ENCODE peak calls at places on chromosomes 5 and 9, in ten cellular contexts. One of them, this sample, is unnamed.

GRCh38 chr9:97411440-97411788 is 482 bp upstream of the TDRD7 start:
- DNase-seq in activated T-cell treated with anti-CD3 and anti-CD28 coated beads for 1 hour: no peak
- DNase-seq in myocyte: no peak
- DNase-seq in stromal cell of bone marrow: no peak
- DNase-seq in H9: no peak
- DNase-seq in HTR-8/SVneo: no peak
- DNase-seq in activated CD4-positive, alpha-beta T cell treated with anti-CD3 and anti-CD28 coated beads, Interleukin-2, amount 50 U/mL, for 1 hour: no peak
- DNase-seq in smooth muscle cell of the brain vasculature: no peak
- DNase-seq in mesothelial cell of epicardium: no peak
- DNase-seq in stimulated activated CD4-positive, alpha-beta T cell treated with anti-CD3 and anti-CD28 coated beads, Interleukin-4, amount 100 ng/mL, for 4 hours: no peak
- DNase-seq in this sample: no peak

GRCh38 chr5:51439232-51439631 is 56.0 kb downstream of the ISL1 start:
- DNase-seq in activated T-cell treated with anti-CD3 and anti-CD28 coated beads for 1 hour: no peak
- DNase-seq in myocyte: no peak
- DNase-seq in stromal cell of bone marrow: no peak
- DNase-seq in H9: no peak
- DNase-seq in HTR-8/SVneo: no peak
- DNase-seq in activated CD4-positive, alpha-beta T cell treated with anti-CD3 and anti-CD28 coated beads, Interleukin-2, amount 50 U/mL, for 1 hour: no peak
- DNase-seq in smooth muscle cell of the brain vasculature: no peak
- DNase-seq in mesothelial cell of epicardium: no peak
- DNase-seq in stimulated activated CD4-positive, alpha-beta T cell treated with anti-CD3 and anti-CD28 coated beads, Interleukin-4, amount 100 ng/mL, for 4 hours: no peak
- DNase-seq in this sample: no peak

GRCh38 chr9:101307041-101307440 is 77.8 kb downstream of the BAAT start:
- DNase-seq in activated T-cell treated with anti-CD3 and anti-CD28 coated beads for 1 hour: no peak
- DNase-seq in myocyte: no peak
- DNase-seq in stromal cell of bone marrow: no peak
- DNase-seq in H9: no peak
- DNase-seq in HTR-8/SVneo: no peak
- DNase-seq in activated CD4-positive, alpha-beta T cell treated with anti-CD3 and anti-CD28 coated beads, Interleukin-2, amount 50 U/mL, for 1 hour: no peak
- DNase-seq in smooth muscle cell of the brain vasculature: no peak
- DNase-seq in mesothelial cell of epicardium: no peak
- DNase-seq in stimulated activated CD4-positive, alpha-beta T cell treated with anti-CD3 and anti-CD28 coated beads, Interleukin-4, amount 100 ng/mL, for 4 hours: no peak
- DNase-seq in this sample: no peak

GRCh38 chr5:28165116-28165515 is 1126.7 kb upstream of the CDH9 start:
- DNase-seq in activated T-cell treated with anti-CD3 and anti-CD28 coated beads for 1 hour: no peak
- DNase-seq in myocyte: peak
- DNase-seq in stromal cell of bone marrow: peak
- DNase-seq in H9: no peak
- DNase-seq in HTR-8/SVneo: peak
- DNase-seq in activated CD4-positive, alpha-beta T cell treated with anti-CD3 and anti-CD28 coated beads, Interleukin-2, amount 50 U/mL, for 1 hour: no peak
- DNase-seq in smooth muscle cell of the brain vasculature: no peak
- DNase-seq in mesothelial cell of epicardium: no peak
- DNase-seq in stimulated activated CD4-positive, alpha-beta T cell treated with anti-CD3 and anti-CD28 coated beads, Interleukin-4, amount 100 ng/mL, for 4 hours: no peak
- DNase-seq in this sample: no peak

GRCh38 chr9:110128664-110129329 is 79.2 kb downstream of the C9orf152 start:
- DNase-seq in activated T-cell treated with anti-CD3 and anti-CD28 coated beads for 1 hour: no peak
- DNase-seq in myocyte: no peak
- DNase-seq in stromal cell of bone marrow: no peak
- DNase-seq in H9: no peak
- DNase-seq in HTR-8/SVneo: no peak
- DNase-seq in activated CD4-positive, alpha-beta T cell treated with anti-CD3 and anti-CD28 coated beads, Interleukin-2, amount 50 U/mL, for 1 hour: no peak
- DNase-seq in smooth muscle cell of the brain vasculature: no peak
- DNase-seq in mesothelial cell of epicardium: no peak
- DNase-seq in stimulated activated CD4-positive, alpha-beta T cell treated with anti-CD3 and anti-CD28 coated beads, Interleukin-4, amount 100 ng/mL, for 4 hours: no peak
- DNase-seq in this sample: no peak

GRCh38 chr5:149781612-149782011 is 51.5 kb downstream of the PPARGC1B start:
- DNase-seq in activated T-cell treated with anti-CD3 and anti-CD28 coated beads for 1 hour: no peak
- DNase-seq in myocyte: no peak
- DNase-seq in stromal cell of bone marrow: no peak
- DNase-seq in H9: no peak
- DNase-seq in HTR-8/SVneo: no peak
- DNase-seq in activated CD4-positive, alpha-beta T cell treated with anti-CD3 and anti-CD28 coated beads, Interleukin-2, amount 50 U/mL, for 1 hour: no peak
- DNase-seq in smooth muscle cell of the brain vasculature: no peak
- DNase-seq in mesothelial cell of epicardium: no peak
- DNase-seq in stimulated activated CD4-positive, alpha-beta T cell treated with anti-CD3 and anti-CD28 coated beads, Interleukin-4, amount 100 ng/mL, for 4 hours: no peak
- DNase-seq in this sample: no peak

GRCh38 chr9:14985419-14985818 is 75.2 kb upstream of the FREM1 start:
- DNase-seq in activated T-cell treated with anti-CD3 and anti-CD28 coated beads for 1 hour: no peak
- DNase-seq in myocyte: no peak
- DNase-seq in stromal cell of bone marrow: no peak
- DNase-seq in H9: no peak
- DNase-seq in HTR-8/SVneo: no peak
- DNase-seq in activated CD4-positive, alpha-beta T cell treated with anti-CD3 and anti-CD28 coated beads, Interleukin-2, amount 50 U/mL, for 1 hour: no peak
- DNase-seq in smooth muscle cell of the brain vasculature: no peak
- DNase-seq in mesothelial cell of epicardium: no peak
- DNase-seq in stimulated activated CD4-positive, alpha-beta T cell treated with anti-CD3 and anti-CD28 coated beads, Interleukin-4, amount 100 ng/mL, for 4 hours: no peak
- DNase-seq in this sample: no peak

GRCh38 chr5:167512111-167512510 is 779.3 kb upstream of the WWC1 start:
- DNase-seq in activated T-cell treated with anti-CD3 and anti-CD28 coated beads for 1 hour: no peak
- DNase-seq in myocyte: no peak
- DNase-seq in stromal cell of bone marrow: no peak
- DNase-seq in H9: no peak
- DNase-seq in HTR-8/SVneo: no peak
- DNase-seq in activated CD4-positive, alpha-beta T cell treated with anti-CD3 and anti-CD28 coated beads, Interleukin-2, amount 50 U/mL, for 1 hour: no peak
- DNase-seq in smooth muscle cell of the brain vasculature: no peak
- DNase-seq in mesothelial cell of epicardium: no peak
- DNase-seq in stimulated activated CD4-positive, alpha-beta T cell treated with anti-CD3 and anti-CD28 coated beads, Interleukin-4, amount 100 ng/mL, for 4 hours: no peak
- DNase-seq in this sample: no peak

GRCh38 chr9:72703574-72703973 is 182.2 kb downstream of the TMC1 start:
- DNase-seq in activated T-cell treated with anti-CD3 and anti-CD28 coated beads for 1 hour: no peak
- DNase-seq in myocyte: peak
- DNase-seq in stromal cell of bone marrow: peak
- DNase-seq in H9: no peak
- DNase-seq in HTR-8/SVneo: no peak
- DNase-seq in activated CD4-positive, alpha-beta T cell treated with anti-CD3 and anti-CD28 coated beads, Interleukin-2, amount 50 U/mL, for 1 hour: no peak
- DNase-seq in smooth muscle cell of the brain vasculature: no peak
- DNase-seq in mesothelial cell of epicardium: no peak
- DNase-seq in stimulated activated CD4-positive, alpha-beta T cell treated with anti-CD3 and anti-CD28 coated beads, Interleukin-4, amount 100 ng/mL, for 4 hours: no peak
- DNase-seq in this sample: no peak

GRCh38 chr5:35030426-35030825 is 17.3 kb downstream of the AGXT2 start:
- DNase-seq in activated T-cell treated with anti-CD3 and anti-CD28 coated beads for 1 hour: no peak
- DNase-seq in myocyte: no peak
- DNase-seq in stromal cell of bone marrow: no peak
- DNase-seq in H9: no peak
- DNase-seq in HTR-8/SVneo: peak
- DNase-seq in activated CD4-positive, alpha-beta T cell treated with anti-CD3 and anti-CD28 coated beads, Interleukin-2, amount 50 U/mL, for 1 hour: no peak
- DNase-seq in smooth muscle cell of the brain vasculature: no peak
- DNase-seq in mesothelial cell of epicardium: no peak
- DNase-seq in stimulated activated CD4-positive, alpha-beta T cell treated with anti-CD3 and anti-CD28 coated beads, Interleukin-4, amount 100 ng/mL, for 4 hours: no peak
- DNase-seq in this sample: no peak

GRCh38 chr9:120221844-120222243 is 358.1 kb downstream of the CDK5RAP2 start:
- DNase-seq in activated T-cell treated with anti-CD3 and anti-CD28 coated beads for 1 hour: no peak
- DNase-seq in myocyte: no peak
- DNase-seq in stromal cell of bone marrow: no peak
- DNase-seq in H9: peak
- DNase-seq in HTR-8/SVneo: no peak
- DNase-seq in activated CD4-positive, alpha-beta T cell treated with anti-CD3 and anti-CD28 coated beads, Interleukin-2, amount 50 U/mL, for 1 hour: no peak
- DNase-seq in smooth muscle cell of the brain vasculature: no peak
- DNase-seq in mesothelial cell of epicardium: no peak
- DNase-seq in stimulated activated CD4-positive, alpha-beta T cell treated with anti-CD3 and anti-CD28 coated beads, Interleukin-4, amount 100 ng/mL, for 4 hours: no peak
- DNase-seq in this sample: no peak

GRCh38 chr5:6704361-6704851 is 8.8 kb upstream of the TENT4A start:
- DNase-seq in activated T-cell treated with anti-CD3 and anti-CD28 coated beads for 1 hour: no peak
- DNase-seq in myocyte: peak
- DNase-seq in stromal cell of bone marrow: no peak
- DNase-seq in H9: no peak
- DNase-seq in HTR-8/SVneo: no peak
- DNase-seq in activated CD4-positive, alpha-beta T cell treated with anti-CD3 and anti-CD28 coated beads, Interleukin-2, amount 50 U/mL, for 1 hour: no peak
- DNase-seq in smooth muscle cell of the brain vasculature: no peak
- DNase-seq in mesothelial cell of epicardium: no peak
- DNase-seq in stimulated activated CD4-positive, alpha-beta T cell treated with anti-CD3 and anti-CD28 coated beads, Interleukin-4, amount 100 ng/mL, for 4 hours: no peak
- DNase-seq in this sample: no peak

GRCh38 chr5:1244976-1245375 is 19.8 kb downstream of the SLC6A18 start:
- DNase-seq in activated T-cell treated with anti-CD3 and anti-CD28 coated beads for 1 hour: no peak
- DNase-seq in myocyte: peak
- DNase-seq in stromal cell of bone marrow: no peak
- DNase-seq in H9: no peak
- DNase-seq in HTR-8/SVneo: peak
- DNase-seq in activated CD4-positive, alpha-beta T cell treated with anti-CD3 and anti-CD28 coated beads, Interleukin-2, amount 50 U/mL, for 1 hour: no peak
- DNase-seq in smooth muscle cell of the brain vasculature: no peak
- DNase-seq in mesothelial cell of epicardium: no peak
- DNase-seq in stimulated activated CD4-positive, alpha-beta T cell treated with anti-CD3 and anti-CD28 coated beads, Interleukin-4, amount 100 ng/mL, for 4 hours: no peak
- DNase-seq in this sample: no peak

GRCh38 chr9:99633260-99633659 is 188.4 kb upstream of the NR4A3 start:
- DNase-seq in activated T-cell treated with anti-CD3 and anti-CD28 coated beads for 1 hour: no peak
- DNase-seq in myocyte: no peak
- DNase-seq in stromal cell of bone marrow: no peak
- DNase-seq in H9: no peak
- DNase-seq in HTR-8/SVneo: no peak
- DNase-seq in activated CD4-positive, alpha-beta T cell treated with anti-CD3 and anti-CD28 coated beads, Interleukin-2, amount 50 U/mL, for 1 hour: no peak
- DNase-seq in smooth muscle cell of the brain vasculature: no peak
- DNase-seq in mesothelial cell of epicardium: no peak
- DNase-seq in stimulated activated CD4-positive, alpha-beta T cell treated with anti-CD3 and anti-CD28 coated beads, Interleukin-4, amount 100 ng/mL, for 4 hours: no peak
- DNase-seq in this sample: no peak

GRCh38 chr5:44740655-44741054 is 68.1 kb upstream of the MRPS30 start:
- DNase-seq in activated T-cell treated with anti-CD3 and anti-CD28 coated beads for 1 hour: no peak
- DNase-seq in myocyte: no peak
- DNase-seq in stromal cell of bone marrow: no peak
- DNase-seq in H9: no peak
- DNase-seq in HTR-8/SVneo: no peak
- DNase-seq in activated CD4-positive, alpha-beta T cell treated with anti-CD3 and anti-CD28 coated beads, Interleukin-2, amount 50 U/mL, for 1 hour: no peak
- DNase-seq in smooth muscle cell of the brain vasculature: no peak
- DNase-seq in mesothelial cell of epicardium: no peak
- DNase-seq in stimulated activated CD4-positive, alpha-beta T cell treated with anti-CD3 and anti-CD28 coated beads, Interleukin-4, amount 100 ng/mL, for 4 hours: no peak
- DNase-seq in this sample: no peak

GRCh38 chr9:136546697-136547481 is 1.0 kb upstream of the NOTCH1 start:
- DNase-seq in activated T-cell treated with anti-CD3 and anti-CD28 coated beads for 1 hour: peak
- DNase-seq in myocyte: peak
- DNase-seq in stromal cell of bone marrow: no peak
- DNase-seq in H9: peak
- DNase-seq in HTR-8/SVneo: no peak
- DNase-seq in activated CD4-positive, alpha-beta T cell treated with anti-CD3 and anti-CD28 coated beads, Interleukin-2, amount 50 U/mL, for 1 hour: peak
- DNase-seq in smooth muscle cell of the brain vasculature: no peak
- DNase-seq in mesothelial cell of epicardium: no peak
- DNase-seq in stimulated activated CD4-positive, alpha-beta T cell treated with anti-CD3 and anti-CD28 coated beads, Interleukin-4, amount 100 ng/mL, for 4 hours: peak
- DNase-seq in this sample: peak

GRCh38 chr5:54964405-54964804 is 21.0 kb downstream of the ESM1 start:
- DNase-seq in activated T-cell treated with anti-CD3 and anti-CD28 coated beads for 1 hour: no peak
- DNase-seq in myocyte: no peak
- DNase-seq in stromal cell of bone marrow: no peak
- DNase-seq in H9: no peak
- DNase-seq in HTR-8/SVneo: no peak
- DNase-seq in activated CD4-positive, alpha-beta T cell treated with anti-CD3 and anti-CD28 coated beads, Interleukin-2, amount 50 U/mL, for 1 hour: no peak
- DNase-seq in smooth muscle cell of the brain vasculature: no peak
- DNase-seq in mesothelial cell of epicardium: no peak
- DNase-seq in stimulated activated CD4-positive, alpha-beta T cell treated with anti-CD3 and anti-CD28 coated beads, Interleukin-4, amount 100 ng/mL, for 4 hours: no peak
- DNase-seq in this sample: no peak

GRCh38 chr5:59264641-59265245 is 628.8 kb downstream of the PDE4D start:
- DNase-seq in activated T-cell treated with anti-CD3 and anti-CD28 coated beads for 1 hour: no peak
- DNase-seq in myocyte: no peak
- DNase-seq in stromal cell of bone marrow: no peak
- DNase-seq in H9: no peak
- DNase-seq in HTR-8/SVneo: no peak
- DNase-seq in activated CD4-positive, alpha-beta T cell treated with anti-CD3 and anti-CD28 coated beads, Interleukin-2, amount 50 U/mL, for 1 hour: no peak
- DNase-seq in smooth muscle cell of the brain vasculature: no peak
- DNase-seq in mesothelial cell of epicardium: no peak
- DNase-seq in stimulated activated CD4-positive, alpha-beta T cell treated with anti-CD3 and anti-CD28 coated beads, Interleukin-4, amount 100 ng/mL, for 4 hours: no peak
- DNase-seq in this sample: no peak

GRCh38 chr5:172630961-172631360 is 10.1 kb upstream of the NEURL1B start:
- DNase-seq in activated T-cell treated with anti-CD3 and anti-CD28 coated beads for 1 hour: no peak
- DNase-seq in myocyte: no peak
- DNase-seq in stromal cell of bone marrow: no peak
- DNase-seq in H9: peak
- DNase-seq in HTR-8/SVneo: no peak
- DNase-seq in activated CD4-positive, alpha-beta T cell treated with anti-CD3 and anti-CD28 coated beads, Interleukin-2, amount 50 U/mL, for 1 hour: no peak
- DNase-seq in smooth muscle cell of the brain vasculature: no peak
- DNase-seq in mesothelial cell of epicardium: no peak
- DNase-seq in stimulated activated CD4-positive, alpha-beta T cell treated with anti-CD3 and anti-CD28 coated beads, Interleukin-4, amount 100 ng/mL, for 4 hours: no peak
- DNase-seq in this sample: no peak

GRCh38 chr5:83586874-83587776 is 115.6 kb downstream of the VCAN start:
- DNase-seq in activated T-cell treated with anti-CD3 and anti-CD28 coated beads for 1 hour: no peak
- DNase-seq in myocyte: no peak
- DNase-seq in stromal cell of bone marrow: no peak
- DNase-seq in H9: no peak
- DNase-seq in HTR-8/SVneo: no peak
- DNase-seq in activated CD4-positive, alpha-beta T cell treated with anti-CD3 and anti-CD28 coated beads, Interleukin-2, amount 50 U/mL, for 1 hour: no peak
- DNase-seq in smooth muscle cell of the brain vasculature: no peak
- DNase-seq in mesothelial cell of epicardium: no peak
- DNase-seq in stimulated activated CD4-positive, alpha-beta T cell treated with anti-CD3 and anti-CD28 coated beads, Interleukin-4, amount 100 ng/mL, for 4 hours: no peak
- DNase-seq in this sample: no peak

GRCh38 chr5:87322381-87322780 is 54.7 kb downstream of the RASA1 start:
- DNase-seq in activated T-cell treated with anti-CD3 and anti-CD28 coated beads for 1 hour: no peak
- DNase-seq in myocyte: no peak
- DNase-seq in stromal cell of bone marrow: no peak
- DNase-seq in H9: no peak
- DNase-seq in HTR-8/SVneo: no peak
- DNase-seq in activated CD4-positive, alpha-beta T cell treated with anti-CD3 and anti-CD28 coated beads, Interleukin-2, amount 50 U/mL, for 1 hour: no peak
- DNase-seq in smooth muscle cell of the brain vasculature: no peak
- DNase-seq in mesothelial cell of epicardium: no peak
- DNase-seq in stimulated activated CD4-positive, alpha-beta T cell treated with anti-CD3 and anti-CD28 coated beads, Interleukin-4, amount 100 ng/mL, for 4 hours: no peak
- DNase-seq in this sample: no peak

GRCh38 chr9:77865385-77865784 is 166.2 kb downstream of the GNAQ start:
- DNase-seq in activated T-cell treated with anti-CD3 and anti-CD28 coated beads for 1 hour: no peak
- DNase-seq in myocyte: no peak
- DNase-seq in stromal cell of bone marrow: no peak
- DNase-seq in H9: no peak
- DNase-seq in HTR-8/SVneo: no peak
- DNase-seq in activated CD4-positive, alpha-beta T cell treated with anti-CD3 and anti-CD28 coated beads, Interleukin-2, amount 50 U/mL, for 1 hour: no peak
- DNase-seq in smooth muscle cell of the brain vasculature: no peak
- DNase-seq in mesothelial cell of epicardium: no peak
- DNase-seq in stimulated activated CD4-positive, alpha-beta T cell treated with anti-CD3 and anti-CD28 coated beads, Interleukin-4, amount 100 ng/mL, for 4 hours: no peak
- DNase-seq in this sample: no peak

GRCh38 chr5:120327180-120327579 is 136.9 kb upstream of the PRR16 start:
- DNase-seq in activated T-cell treated with anti-CD3 and anti-CD28 coated beads for 1 hour: no peak
- DNase-seq in myocyte: peak
- DNase-seq in stromal cell of bone marrow: no peak
- DNase-seq in H9: no peak
- DNase-seq in HTR-8/SVneo: no peak
- DNase-seq in activated CD4-positive, alpha-beta T cell treated with anti-CD3 and anti-CD28 coated beads, Interleukin-2, amount 50 U/mL, for 1 hour: no peak
- DNase-seq in smooth muscle cell of the brain vasculature: no peak
- DNase-seq in mesothelial cell of epicardium: no peak
- DNase-seq in stimulated activated CD4-positive, alpha-beta T cell treated with anti-CD3 and anti-CD28 coated beads, Interleukin-4, amount 100 ng/mL, for 4 hours: no peak
- DNase-seq in this sample: no peak

GRCh38 chr9:96448546-96449170 is 1.3 kb upstream of the HABP4 start:
- DNase-seq in activated T-cell treated with anti-CD3 and anti-CD28 coated beads for 1 hour: no peak
- DNase-seq in myocyte: no peak
- DNase-seq in stromal cell of bone marrow: no peak
- DNase-seq in H9: no peak
- DNase-seq in HTR-8/SVneo: no peak
- DNase-seq in activated CD4-positive, alpha-beta T cell treated with anti-CD3 and anti-CD28 coated beads, Interleukin-2, amount 50 U/mL, for 1 hour: no peak
- DNase-seq in smooth muscle cell of the brain vasculature: no peak
- DNase-seq in mesothelial cell of epicardium: no peak
- DNase-seq in stimulated activated CD4-positive, alpha-beta T cell treated with anti-CD3 and anti-CD28 coated beads, Interleukin-4, amount 100 ng/mL, for 4 hours: no peak
- DNase-seq in this sample: no peak

GRCh38 chr5:143946821-143947220 is 134.9 kb downstream of the HMHB1 start:
- DNase-seq in activated T-cell treated with anti-CD3 and anti-CD28 coated beads for 1 hour: no peak
- DNase-seq in myocyte: no peak
- DNase-seq in stromal cell of bone marrow: no peak
- DNase-seq in H9: no peak
- DNase-seq in HTR-8/SVneo: no peak
- DNase-seq in activated CD4-positive, alpha-beta T cell treated with anti-CD3 and anti-CD28 coated beads, Interleukin-2, amount 50 U/mL, for 1 hour: no peak
- DNase-seq in smooth muscle cell of the brain vasculature: no peak
- DNase-seq in mesothelial cell of epicardium: no peak
- DNase-seq in stimulated activated CD4-positive, alpha-beta T cell treated with anti-CD3 and anti-CD28 coated beads, Interleukin-4, amount 100 ng/mL, for 4 hours: no peak
- DNase-seq in this sample: no peak

GRCh38 chr5:36369092-36369737 is 67.5 kb upstream of the RANBP3L start:
- DNase-seq in activated T-cell treated with anti-CD3 and anti-CD28 coated beads for 1 hour: no peak
- DNase-seq in myocyte: no peak
- DNase-seq in stromal cell of bone marrow: no peak
- DNase-seq in H9: no peak
- DNase-seq in HTR-8/SVneo: no peak
- DNase-seq in activated CD4-positive, alpha-beta T cell treated with anti-CD3 and anti-CD28 coated beads, Interleukin-2, amount 50 U/mL, for 1 hour: no peak
- DNase-seq in smooth muscle cell of the brain vasculature: no peak
- DNase-seq in mesothelial cell of epicardium: no peak
- DNase-seq in stimulated activated CD4-positive, alpha-beta T cell treated with anti-CD3 and anti-CD28 coated beads, Interleukin-4, amount 100 ng/mL, for 4 hours: no peak
- DNase-seq in this sample: no peak

GRCh38 chr5:73152411-73153388 is 20.3 kb upstream of the TMEM174 start:
- DNase-seq in activated T-cell treated with anti-CD3 and anti-CD28 coated beads for 1 hour: no peak
- DNase-seq in myocyte: no peak
- DNase-seq in stromal cell of bone marrow: no peak
- DNase-seq in H9: peak
- DNase-seq in HTR-8/SVneo: no peak
- DNase-seq in activated CD4-positive, alpha-beta T cell treated with anti-CD3 and anti-CD28 coated beads, Interleukin-2, amount 50 U/mL, for 1 hour: no peak
- DNase-seq in smooth muscle cell of the brain vasculature: no peak
- DNase-seq in mesothelial cell of epicardium: no peak
- DNase-seq in stimulated activated CD4-positive, alpha-beta T cell treated with anti-CD3 and anti-CD28 coated beads, Interleukin-4, amount 100 ng/mL, for 4 hours: no peak
- DNase-seq in this sample: no peak

GRCh38 chr9:127968046-127968445 is 12.7 kb downstream of the EEIG1 start:
- DNase-seq in activated T-cell treated with anti-CD3 and anti-CD28 coated beads for 1 hour: no peak
- DNase-seq in myocyte: no peak
- DNase-seq in stromal cell of bone marrow: no peak
- DNase-seq in H9: no peak
- DNase-seq in HTR-8/SVneo: no peak
- DNase-seq in activated CD4-positive, alpha-beta T cell treated with anti-CD3 and anti-CD28 coated beads, Interleukin-2, amount 50 U/mL, for 1 hour: no peak
- DNase-seq in smooth muscle cell of the brain vasculature: no peak
- DNase-seq in mesothelial cell of epicardium: no peak
- DNase-seq in stimulated activated CD4-positive, alpha-beta T cell treated with anti-CD3 and anti-CD28 coated beads, Interleukin-4, amount 100 ng/mL, for 4 hours: no peak
- DNase-seq in this sample: no peak